ENCODE peak calls at places on chromosomes 13 and 19, in six cellular contexts. B is A549, U is HepG2, C is K562, Q is upper lobe of left lung, H is GM12878. Z is an unnamed sample.

GRCh38 chr19:15475169-15475568 is 4.1 kb downstream of the PGLYRP2 start:
- ATAC-seq in B (no peak), U (no peak), C (no peak), Q (no peak), H (no peak), Z (no peak)

GRCh38 chr19:14582894-14583340 is at the start of gene CLEC17A:
- ATAC-seq in B (no peak), U (no peak), C (no peak), Q (no peak), H (peak), Z (no peak)

GRCh38 chr13:110350509-110350908 is 43.4 kb downstream of the COL4A2 start:
- ATAC-seq in B (no peak), U (no peak), C (no peak), Q (no peak), H (no peak), Z (no peak)

GRCh38 chr13:38073931-38074330 is 204.4 kb upstream of the TRPC4 start:
- ATAC-seq in B (no peak), U (no peak), C (no peak), Q (no peak), H (no peak), Z (no peak)

GRCh38 chr19:11964496-11964857 is 363 bp upstream of the ZNF763 start:
- ATAC-seq in B (no peak), U (peak), C (peak), Q (peak), H (peak), Z (peak)

GRCh38 chr13:31867709-31868108 is 128.4 kb downstream of the RXFP2 start:
- ATAC-seq in B (no peak), U (no peak), C (no peak), Q (no peak), H (no peak), Z (no peak)

GRCh38 chr19:13015361-13016231 is 20.3 kb downstream of the NFIX start:
- ATAC-seq in B (no peak), U (no peak), C (peak), Q (no peak), H (no peak), Z (no peak)

GRCh38 chr19:47446534-47447469 is 24.9 kb downstream of the SLC8A2 start:
- ATAC-seq in B (peak), U (peak), C (peak), Q (peak), H (no peak), Z (peak)

GRCh38 chr13:20796791-20797513 is 23.2 kb upstream of the EEF1AKMT1 start:
- ATAC-seq in B (no peak), U (no peak), C (no peak), Q (no peak), H (no peak), Z (no peak)

GRCh38 chr19:4302238-4302630 is at the start of gene TMIGD2:
- ATAC-seq in B (no peak), U (no peak), C (no peak), Q (no peak), H (no peak), Z (no peak)

GRCh38 chr19:12293771-12294307 is 844 bp downstream of the ZNF44 start:
- ATAC-seq in B (peak), U (peak), C (peak), Q (peak), H (peak), Z (peak)

GRCh38 chr13:29707876-29708543 is 112.5 kb upstream of the SLC7A1 start:
- ATAC-seq in B (peak), U (peak), C (peak), Q (peak), H (peak), Z (no peak)

GRCh38 chr19:49667473-49667872 is 1.7 kb downstream of the BCL2L12 start:
- ATAC-seq in B (no peak), U (no peak), C (no peak), Q (no peak), H (no peak), Z (no peak)

GRCh38 chr19:49663224-49663623 is 2.4 kb downstream of the IRF3 start:
- ATAC-seq in B (no peak), U (no peak), C (no peak), Q (no peak), H (no peak), Z (no peak)

GRCh38 chr19:49664171-49665070 is 1.2 kb downstream of the IRF3 start:
- ATAC-seq in B (peak), U (peak), C (peak), Q (peak), H (peak), Z (peak)

GRCh38 chr19:49666120-49666444 is 349 bp downstream of the BCL2L12 start:
- ATAC-seq in B (peak), U (peak), C (peak), Q (no peak), H (peak), Z (peak)

DNA sequence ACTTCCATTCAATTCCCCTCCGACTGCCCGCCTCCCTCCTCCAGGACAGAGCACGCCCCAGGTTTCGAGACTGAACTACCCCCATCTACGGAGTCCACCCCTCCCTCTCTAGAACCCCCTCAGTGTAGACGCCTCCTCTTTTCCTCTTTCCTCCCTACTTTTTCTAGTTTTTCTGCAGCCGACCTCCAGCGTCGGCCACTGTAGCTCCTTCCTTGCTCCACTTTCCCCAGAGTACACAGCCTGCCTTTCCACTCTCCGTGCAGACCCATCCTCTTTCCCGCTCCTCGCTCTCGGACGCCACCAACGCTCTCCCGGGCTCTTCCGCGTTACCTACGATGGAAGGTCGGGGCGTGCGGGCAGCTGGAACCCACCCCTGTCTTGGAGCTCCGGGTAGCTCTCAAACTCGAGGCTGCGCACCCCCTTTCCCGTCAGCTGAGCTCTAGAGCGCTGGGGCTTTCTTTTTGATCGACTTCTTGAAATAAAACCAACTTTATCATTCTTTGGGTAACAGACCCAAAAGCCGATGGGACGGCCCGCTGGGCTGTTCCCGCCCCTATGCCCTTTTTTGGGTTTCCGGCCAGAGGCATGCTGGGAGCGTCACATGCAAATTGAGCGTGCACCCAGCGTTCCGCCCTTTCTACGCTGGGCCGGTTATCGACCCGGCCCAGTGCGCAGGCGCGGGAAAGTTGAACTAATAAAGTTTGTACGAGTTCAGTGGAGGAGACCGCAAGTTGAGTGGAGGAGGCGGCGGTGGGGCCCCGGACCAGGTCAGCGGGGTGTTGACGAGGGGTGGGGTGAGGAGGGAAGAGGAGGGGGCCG is at the start of the genes BCL2L12 and IRF3:
- ATAC-seq in B (peak), U (peak), C (peak), Q (peak), H (peak), Z (peak)
- TF ChIP-seq EP300 in B (no peak), U (no peak), C (no peak), Q (no peak), H (no peak), Z (no peak)

GRCh38 chr13:94154362-94154761 is 325.1 kb downstream of the DCT start:
- ATAC-seq in B (no peak), U (peak), C (no peak), Q (no peak), H (no peak), Z (peak)

GRCh38 chr13:94153586-94153985 is 325.9 kb downstream of the DCT start:
- ATAC-seq in B (no peak), U (no peak), C (no peak), Q (no peak), H (no peak), Z (no peak)

GRCh38 chr13:94162289-94162688 is 317.2 kb downstream of the DCT start:
- ATAC-seq in B (no peak), U (no peak), C (no peak), Q (no peak), H (no peak), Z (peak)

GRCh38 chr13:94160875-94161274 is 318.6 kb downstream of the DCT start:
- ATAC-seq in B (no peak), U (no peak), C (no peak), Q (no peak), H (no peak), Z (no peak)

DNA sequence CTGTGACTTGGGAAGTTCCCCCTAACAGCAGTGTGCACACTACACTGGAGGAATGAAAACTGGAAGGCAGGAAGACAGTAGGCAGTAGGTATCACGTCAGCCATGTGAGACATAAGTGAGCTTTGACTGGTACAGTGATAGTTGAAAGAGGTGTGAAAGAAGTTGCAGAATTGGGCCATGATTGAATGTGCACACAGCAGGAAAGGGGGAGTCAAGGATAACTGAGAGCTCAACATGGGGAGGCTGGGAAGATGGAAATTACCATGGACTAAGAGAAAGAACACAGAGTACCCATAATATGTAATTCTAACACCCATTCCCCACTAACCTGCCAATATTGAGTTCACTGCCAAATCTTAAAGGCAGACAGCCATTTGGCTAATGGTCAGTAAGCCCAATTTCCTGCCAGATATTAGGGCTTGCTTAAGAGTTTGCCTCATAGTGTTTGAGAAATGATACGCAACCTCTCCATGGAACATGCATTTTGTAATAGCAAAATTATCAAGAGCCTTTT is 321.7 kb downstream of the DCT start:
- ATAC-seq in B (no peak), U (no peak), C (no peak), Q (peak), H (no peak), Z (peak)
- TF ChIP-seq EP300 in B (no peak), U (no peak), C (no peak), Q (no peak), H (no peak), Z (no peak)

GRCh38 chr19:42325308-42325895 is at the start of gene MEGF8:
- ATAC-seq in B (peak), U (peak), C (peak), Q (peak), H (peak), Z (peak)
- TF ChIP-seq EP300 in B (no peak), U (peak), C (no peak), Q (no peak), H (no peak), Z (no peak)

DNA sequence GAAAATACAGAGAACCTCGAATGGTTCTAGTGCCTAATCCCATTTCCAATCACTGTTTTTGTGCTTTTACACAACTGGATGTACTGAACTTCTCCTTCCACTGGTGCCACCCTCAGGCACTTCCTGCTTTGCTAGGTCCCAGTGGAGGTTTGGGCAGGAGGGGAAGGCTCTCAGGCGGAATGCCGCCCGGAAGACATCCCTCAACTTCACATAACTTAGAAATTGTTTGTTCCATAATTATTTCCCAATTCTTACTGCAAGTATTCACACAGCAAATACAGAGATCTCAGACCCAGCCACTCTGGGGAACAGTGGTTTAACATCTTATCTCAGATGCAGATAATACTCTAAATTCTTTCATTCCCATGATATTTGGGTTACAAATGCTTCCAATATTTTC is 195.7 kb upstream of the IPO5 start:
- ATAC-seq in B (no peak), U (no peak), C (no peak), Q (peak), H (no peak), Z (peak)
- TF ChIP-seq EP300 in B (no peak), U (no peak), C (no peak), Q (no peak), H (no peak), Z (no peak)

DNA sequence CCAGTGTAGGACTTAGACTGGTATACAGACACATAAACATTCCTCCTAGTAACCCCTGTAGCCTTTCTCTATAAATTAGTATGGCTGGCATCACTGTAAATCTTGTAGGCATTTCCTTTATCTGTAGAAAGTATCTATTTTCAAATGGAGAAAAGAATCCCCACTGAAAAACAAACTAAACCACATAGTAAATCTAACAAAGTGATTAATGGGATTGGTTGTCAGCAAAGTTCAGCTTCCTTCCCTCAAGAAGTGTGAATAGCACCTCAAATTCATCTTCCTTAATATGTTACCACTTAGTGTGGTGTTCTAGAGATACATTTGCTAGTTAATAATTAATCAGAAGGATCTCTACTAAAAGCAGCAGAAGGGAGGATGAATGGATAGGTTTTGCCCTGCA is 119.4 kb upstream of the NBEA start:
- ATAC-seq in B (no peak), U (no peak), C (no peak), Q (no peak), H (no peak), Z (no peak)
- TF ChIP-seq EP300 in B (no peak), U (no peak), C (no peak), Q (no peak), H (no peak), Z (no peak)

DNA sequence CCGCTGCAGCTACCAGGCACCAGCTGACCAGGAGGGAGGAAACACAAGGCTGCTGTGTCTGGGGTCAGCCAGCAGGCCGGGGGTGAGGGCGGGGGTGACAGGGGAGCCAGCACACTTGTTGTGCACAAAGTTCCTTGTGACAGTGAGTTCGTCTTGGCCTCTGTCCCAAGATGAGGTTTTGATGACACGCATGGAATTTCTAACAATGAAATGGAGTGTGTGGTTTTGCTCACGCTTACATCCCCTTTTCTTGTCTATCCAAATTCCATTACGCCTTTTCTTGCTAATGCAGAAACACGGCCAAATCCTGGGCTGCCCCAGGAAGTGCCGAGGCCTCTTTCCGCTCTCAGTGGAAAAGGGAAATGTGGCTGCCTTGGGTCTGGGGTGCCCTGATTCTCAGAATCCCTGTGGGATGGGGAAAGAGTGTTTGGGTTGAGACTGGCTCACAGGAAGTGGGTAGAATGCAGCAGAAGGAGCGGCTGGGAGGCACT is 73.8 kb downstream of the GADD45B start:
- ATAC-seq in B (no peak), U (no peak), C (no peak), Q (peak), H (no peak), Z (peak)
- TF ChIP-seq EP300 in B (no peak), U (no peak), C (no peak), Q (peak), H (no peak), Z (no peak)

GRCh38 chr19:35755160-35755549 is 1.7 kb downstream of the HSPB6 start:
- ATAC-seq in B (no peak), U (no peak), C (no peak), Q (no peak), H (no peak), Z (no peak)

GRCh38 chr19:35756373-35757230 is at the start of gene HSPB6:
- ATAC-seq in B (no peak), U (no peak), C (no peak), Q (peak), H (no peak), Z (peak)

GRCh38 chr19:35754365-35755139 is 2.3 kb downstream of the HSPB6 start:
- ATAC-seq in B (no peak), U (no peak), C (no peak), Q (no peak), H (no peak), Z (no peak)

GRCh38 chr19:35757231-35757748 is 461 bp upstream of the HSPB6 start:
- ATAC-seq in B (peak), U (peak), C (peak), Q (peak), H (peak), Z (peak)

GRCh38 chr19:35755550-35756371 is 1.1 kb downstream of the HSPB6 start:
- ATAC-seq in B (no peak), U (no peak), C (no peak), Q (peak), H (no peak), Z (peak)
- TF ChIP-seq EP300 in B (no peak), U (no peak), C (no peak), Q (no peak), H (no peak), Z (no peak)

GRCh38 chr13:48761256-48761655 is 107.5 kb downstream of the CYSLTR2 start:
- ATAC-seq in B (no peak), U (no peak), C (no peak), Q (no peak), H (no peak), Z (no peak)
- TF ChIP-seq EP300 in B (no peak), U (no peak), C (no peak), Q (no peak), H (no peak), Z (no peak)

DNA sequence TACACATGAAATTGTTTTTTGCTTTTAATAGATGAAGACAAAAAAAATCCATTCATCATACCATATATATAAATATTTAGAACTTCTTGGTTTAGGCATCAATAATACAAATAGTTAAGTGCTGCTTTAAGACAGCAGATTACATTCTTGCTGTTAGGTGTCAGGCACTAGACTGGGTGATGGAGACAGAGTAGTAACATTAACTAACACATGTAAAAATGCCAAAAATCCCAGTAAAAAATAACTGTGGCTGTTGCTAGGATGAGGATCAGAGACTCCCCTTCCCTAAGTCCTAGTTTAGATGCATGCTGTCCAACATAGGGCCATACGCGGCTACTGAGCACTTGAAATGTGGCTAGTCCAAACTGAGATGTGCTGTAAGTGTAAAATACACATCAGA is 94.7 kb downstream of the CDADC1 start:
- ATAC-seq in B (no peak), U (no peak), C (no peak), Q (no peak), H (no peak), Z (no peak)
- TF ChIP-seq EP300 in B (no peak), U (no peak), C (no peak), Q (no peak), H (no peak), Z (no peak)